ENCODE peak calls at places on chromosomes 5 and 9, in nine cellular contexts. M is fibroblast of villous mesenchyme, S is NB4, Q is GM10248, Y is astrocyte of the spinal cord, F is MM.1S, V is D721Med, W is colonic mucosa, K is tibial artery. Z is an unnamed sample.

GRCh38 chr5:73037545-73037944 is 81.7 kb downstream of the FCHO2 start:
- DNase-seq in V (no peak), W (no peak), K (no peak), Y (no peak), F (no peak), M (no peak), Q (no peak), S (no peak), Z (no peak)

GRCh38 chr9:136567651-136568287 is 21.9 kb upstream of the NOTCH1 start:
- DNase-seq in K (peak; percentile 92), W (no peak), S (no peak), Y (peak; percentile 65), F (no peak), M (peak; percentile 85), Q (no peak), V (no peak), Z (no peak)

GRCh38 chr5:95620870-95621838 is 1.3 kb downstream of the GPR150 start:
- DNase-seq in M (peak; percentile 58), S (peak; percentile 73), F (no peak), Y (no peak), Q (peak; percentile 64), W (peak; percentile 45), K (peak; percentile 69), V (peak; percentile 16), Z (peak; percentile 59)

GRCh38 chr9:35914307-35914807 is 5.1 kb downstream of the SPAAR start:
- DNase-seq in K (no peak), W (peak; percentile 80), Y (no peak), Q (no peak), M (no peak), S (peak; percentile 22), F (no peak), V (no peak), Z (peak; percentile 21)

GRCh38 chr5:15044521-15044920 is 172.9 kb upstream of the ANKH start:
- DNase-seq in K (no peak), V (no peak), F (no peak), M (no peak), Y (no peak), S (no peak), W (no peak), Q (no peak), Z (peak; percentile 3)

GRCh38 chr5:96517294-96517693 is 84.2 kb upstream of the PCSK1 start:
- DNase-seq in Y (peak; percentile 32), K (no peak), V (no peak), W (no peak), F (no peak), M (peak; percentile 63), S (no peak), Q (no peak), Z (no peak)

GRCh38 chr9:111389406-111389805 is 59.4 kb upstream of the OR2K2 start:
- DNase-seq in Y (no peak), K (no peak), V (no peak), F (no peak), Q (no peak), W (no peak), S (no peak), M (no peak), Z (no peak)

GRCh38 chr5:150485770-150486401 is 22.0 kb upstream of the NDST1 start:
- DNase-seq in W (peak; percentile 68), K (peak; percentile 81), Q (peak; percentile 56), Y (no peak), F (no peak), S (peak; percentile 55), V (peak; percentile 70), M (no peak), Z (peak; percentile 40)

GRCh38 chr9:21096172-21096900 is 18.6 kb upstream of the IFNB1 start:
- DNase-seq in K (no peak), F (peak; percentile 70), W (no peak), S (peak; percentile 81), Q (peak; percentile 42), Y (peak; percentile 59), V (no peak), M (peak; percentile 85), Z (peak; percentile 64)

GRCh38 chr9:37752646-37753488 is 738 bp upstream of the TRMT10B start:
- DNase-seq in W (no peak), M (no peak), F (no peak), Q (no peak), V (no peak), S (no peak), Y (no peak), K (no peak), Z (no peak)

GRCh38 chr5:158074992-158075769 is 216.2 kb upstream of the CLINT1 start:
- DNase-seq in S (peak; percentile 52), F (peak; percentile 56), K (peak; percentile 70), Y (peak; percentile 79), Q (peak; percentile 52), W (peak; percentile 51), M (peak; percentile 62), V (peak; percentile 14), Z (peak; percentile 56)

GRCh38 chr5:1730487-1730847 is 69.2 kb downstream of the MRPL36 start:
- DNase-seq in Y (no peak), V (no peak), K (no peak), M (no peak), Q (no peak), S (no peak), F (no peak), W (peak; percentile 7), Z (no peak)

GRCh38 chr5:94197970-94198369 is 420.4 kb downstream of the KIAA0825 start:
- DNase-seq in V (no peak), F (no peak), K (no peak), S (no peak), W (no peak), M (no peak), Y (no peak), Q (no peak), Z (no peak)

DNA sequence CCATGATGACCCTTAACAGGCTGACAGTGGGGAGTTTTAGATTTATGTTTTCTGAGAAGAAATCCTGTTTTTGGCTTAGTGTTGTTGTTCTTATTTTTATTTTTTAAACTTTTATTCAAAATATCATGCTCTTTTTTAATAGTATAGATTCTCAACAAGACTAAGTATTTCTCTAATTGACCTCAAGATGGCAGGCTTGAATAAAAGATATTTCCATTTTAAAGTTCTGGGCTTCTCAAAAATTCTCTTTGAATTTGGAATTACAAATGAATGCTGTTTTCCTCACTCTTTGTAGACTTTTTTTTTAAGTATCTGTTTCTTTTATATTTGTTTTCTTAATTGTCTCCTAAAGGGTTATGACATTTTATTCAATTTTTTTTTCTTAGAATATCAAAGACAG is 50.0 kb upstream of the SH3GL2 start:
- DNase-seq in F (no peak), K (no peak), V (no peak), W (no peak), M (no peak), Q (no peak), S (peak; percentile 44), Y (no peak), Z (no peak)
- TF ChIP-seq CTCF in F (peak; percentile 18), K (no peak), V (peak; percentile 43), W (no peak), M (peak; percentile 31), Q (no peak), S (no peak), Y (peak; percentile 22), Z (no peak)

GRCh38 chr9:113320051-113320450 is 16.9 kb upstream of the RNF183 start:
- DNase-seq in Y (no peak), S (no peak), W (no peak), F (no peak), Q (no peak), M (no peak), V (no peak), K (no peak), Z (no peak)

GRCh38 chr9:113316032-113316431 is 12.9 kb upstream of the RNF183 start:
- DNase-seq in K (no peak), W (no peak), Y (no peak), V (no peak), F (no peak), M (no peak), Q (no peak), S (no peak), Z (no peak)

GRCh38 chr9:113319054-113319453 is 15.9 kb upstream of the RNF183 start:
- DNase-seq in M (no peak), Y (no peak), V (no peak), W (no peak), K (no peak), Q (no peak), F (no peak), S (no peak), Z (no peak)

GRCh38 chr9:113313276-113313675 is 10.1 kb upstream of the RNF183 start:
- DNase-seq in F (no peak), S (no peak), V (no peak), K (no peak), Q (no peak), W (no peak), Y (no peak), M (no peak), Z (no peak)

GRCh38 chr9:113317777-113318176 is 14.6 kb upstream of the RNF183 start:
- DNase-seq in K (no peak), W (no peak), Q (no peak), S (no peak), Y (no peak), V (no peak), M (peak; percentile 17), F (no peak), Z (no peak)
- TF ChIP-seq CTCF in K (peak; percentile 17), W (no peak), Q (no peak), S (no peak), Y (peak; percentile 17), V (no peak), M (peak; percentile 41), F (no peak), Z (no peak)

GRCh38 chr5:141403387-141403786 is 809 bp downstream of the PCDHGA9 start:
- DNase-seq in K (no peak), F (no peak), Y (no peak), W (no peak), S (no peak), V (no peak), Q (no peak), M (no peak), Z (no peak)

GRCh38 chr5:141398608-141399007 is 861 bp downstream of the PCDHGB5 start:
- DNase-seq in F (no peak), W (no peak), Y (no peak), M (no peak), Q (no peak), K (no peak), S (no peak), V (no peak), Z (no peak)

GRCh38 chr5:141399555-141400258 is 2.0 kb downstream of the PCDHGB5 start:
- DNase-seq in Y (no peak), V (no peak), S (no peak), M (no peak), K (peak; percentile 43), Q (no peak), W (no peak), F (no peak), Z (no peak)

GRCh38 chr5:141402553-141403328 is at the start of gene PCDHGA9:
- DNase-seq in Q (no peak), K (peak; percentile 59), F (peak; percentile 23), W (no peak), Y (peak; percentile 42), M (peak; percentile 37), S (no peak), V (no peak), Z (no peak)
- TF ChIP-seq CTCF in Q (peak; percentile 15), K (peak; percentile 16), F (peak; percentile 45), W (no peak), Y (peak; percentile 39), M (peak; percentile 42), S (peak; percentile 11), V (peak; percentile 42), Z (peak; percentile 23)

DNA sequence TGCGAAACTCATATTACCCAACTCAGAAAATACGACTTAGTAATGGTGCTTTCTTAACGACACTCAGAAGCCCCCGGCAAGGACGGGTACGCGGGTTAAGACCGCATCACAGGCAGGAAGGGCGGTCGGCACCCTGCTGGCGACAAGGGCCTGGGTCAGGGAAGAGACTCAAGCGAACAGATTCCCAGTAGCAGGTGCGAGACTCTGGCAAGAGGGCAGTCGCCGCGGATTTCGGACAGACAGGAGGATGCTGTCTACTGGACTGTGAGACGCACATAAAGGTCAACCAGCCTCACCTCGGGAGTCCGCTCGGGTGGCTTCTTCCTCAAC is 398 bp downstream of the RAPGEF6 start:
- DNase-seq in Q (peak; percentile 21), V (no peak), M (peak; percentile 64), F (peak; percentile 59), S (peak; percentile 84), W (peak; percentile 68), K (no peak), Y (peak; percentile 56), Z (peak; percentile 78)
- TF ChIP-seq CTCF in Q (no peak), V (no peak), M (no peak), F (peak; percentile 21), S (no peak), W (no peak), K (no peak), Y (no peak), Z (peak; percentile 18)

Z was measured in GM12865.